ENCODE peak calls at places on chromosomes 1 and 21, in six cellular contexts. L is astrocyte of the cerebellum, A is tibial nerve, E is suprapubic skin, X is fibroblast of mammary gland, F is activated B cell treated with CpG ODN at 0.5 μM for 24 hours. V is an unnamed sample.
A peak's percentile ranks its signal among the peaks of the same experiment; 100 is the strongest.

GRCh38 chr1:21573971-21574458 is 64.8 kb downstream of the ALPL start:
- DNase-seq in F (no peak), A (no peak), L (peak; percentile 92), E (no peak), X (peak; percentile 83), V (no peak)

GRCh38 chr1:235290740-235291502 is 37.1 kb downstream of the ARID4B start:
- DNase-seq in X (no peak), A (no peak), F (no peak), E (no peak), L (no peak), V (no peak)

GRCh38 chr21:36377391-36377842 is 7.8 kb upstream of the CHAF1B start:
- DNase-seq in A (no peak), F (no peak), E (no peak), L (no peak), X (no peak), V (no peak)

GRCh38 chr1:81706650-81707435 is 93.9 kb upstream of the ADGRL2 start:
- DNase-seq in A (no peak), E (no peak), X (peak; percentile 85), L (no peak), F (no peak), V (no peak)

GRCh38 chr1:228487336-228488106 is at the start of gene RNF187:
- DNase-seq in F (peak; percentile 98), E (peak; percentile 91), X (no peak), L (no peak), A (peak; percentile 84), V (peak; percentile 96)

GRCh38 chr1:233372218-233373125 is 44.9 kb downstream of the MAP3K21 start:
- DNase-seq in E (no peak), F (no peak), A (no peak), L (peak; percentile 81), X (no peak), V (no peak)

GRCh38 chr1:212555426-212555825 is 53.1 kb upstream of the ATF3 start:
- DNase-seq in X (no peak), E (no peak), F (no peak), A (no peak), L (no peak), V (no peak)

GRCh38 chr1:37307907-37308570 is 166.3 kb upstream of the ZC3H12A start:
- DNase-seq in L (no peak), E (no peak), A (no peak), F (no peak), X (no peak), V (no peak)

GRCh38 chr1:6459850-6460265 is 6.1 kb downstream of the TNFRSF25 start:
- DNase-seq in X (no peak), A (no peak), E (no peak), F (no peak), L (no peak), V (no peak)

GRCh38 chr1:29839726-29840125 is 603.4 kb downstream of the PTPRU start:
- DNase-seq in A (no peak), F (no peak), L (no peak), X (no peak), E (no peak), V (no peak)

GRCh38 chr1:200951016-200951415 is 56.3 kb downstream of the INAVA start:
- DNase-seq in E (no peak), F (no peak), X (peak; percentile 10), L (no peak), A (no peak), V (no peak)

GRCh38 chr1:61054636-61055035 is 27.7 kb upstream of the NFIA start:
- DNase-seq in F (no peak), A (no peak), L (no peak), E (no peak), X (no peak), V (no peak)

GRCh38 chr1:65020774-65021173 is 54.4 kb upstream of the JAK1 start:
- DNase-seq in L (no peak), A (no peak), F (no peak), X (peak; percentile 31), E (no peak), V (no peak)

GRCh38 chr1:48619529-48619928 is 147.5 kb upstream of the SPATA6 start:
- DNase-seq in E (no peak), A (no peak), X (peak; percentile 8), L (no peak), F (no peak), V (no peak)

GRCh38 chr1:181083842-181084605 is 4.5 kb upstream of the IER5 start:
- DNase-seq in E (no peak), X (peak; percentile 68), L (no peak), F (peak; percentile 36), A (no peak), V (peak; percentile 49)

GRCh38 chr1:102879439-102879993 is 228.8 kb downstream of the COL11A1 start:
- DNase-seq in E (no peak), A (no peak), F (no peak), X (peak; percentile 80), L (no peak), V (no peak)

GRCh38 chr21:17900990-17901385 is 81.8 kb upstream of the C21orf91 start:
- DNase-seq in F (no peak), A (no peak), E (no peak), X (no peak), L (no peak), V (no peak)

GRCh38 chr1:155942578-155943141 is 1.2 kb downstream of the RXFP4 start:
- DNase-seq in F (no peak), X (no peak), E (peak; percentile 52), L (no peak), A (no peak), V (no peak)

GRCh38 chr1:228732426-228732825 is 2.9 kb upstream of the RHOU start:
- DNase-seq in L (no peak), A (no peak), E (no peak), F (no peak), X (no peak), V (no peak)

GRCh38 chr1:49136738-49137251 is 360.1 kb upstream of the BEND5 start:
- DNase-seq in E (no peak), X (no peak), F (no peak), A (no peak), L (no peak), V (no peak)

GRCh38 chr1:79959635-79960034 is 953.1 kb upstream of the ADGRL4 start:
- DNase-seq in X (no peak), A (no peak), E (no peak), L (no peak), F (no peak), V (no peak)

GRCh38 chr1:3068400-3069361 is at the start of gene PRDM16:
- DNase-seq in A (no peak), L (peak; percentile 15), E (peak; percentile 54), X (peak; percentile 12), F (no peak), V (no peak)

GRCh38 chr21:46082638-46083270 is 15.2 kb upstream of the COL6A2 start:
- DNase-seq in X (no peak), L (no peak), A (no peak), F (no peak), E (no peak), V (no peak)

GRCh38 chr21:37642493-37642892 is 273.8 kb downstream of the KCNJ6 start:
- DNase-seq in X (no peak), F (no peak), A (no peak), E (no peak), L (no peak), V (no peak)

GRCh38 chr1:26281091-26281958 is 1.4 kb downstream of the SH3BGRL3 start:
- DNase-seq in A (no peak), L (no peak), F (no peak), X (no peak), E (peak; percentile 62), V (no peak)

GRCh38 chr1:15468145-15468544 is 7.8 kb upstream of the CELA2B start:
- DNase-seq in E (no peak), L (no peak), F (no peak), X (no peak), A (no peak), V (no peak)

GRCh38 chr1:17304155-17304826 is 3.7 kb upstream of the PADI4 start:
- DNase-seq in E (no peak), L (no peak), X (no peak), A (no peak), F (no peak), V (no peak)

GRCh38 chr1:23593556-23594148 is 34.4 kb upstream of the ID3 start:
- DNase-seq in L (no peak), E (peak; percentile 75), F (peak; percentile 39), A (no peak), X (no peak), V (no peak)

GRCh38 chr1:91244737-91245136 is 159.9 kb downstream of the HFM1 start:
- DNase-seq in E (no peak), X (no peak), A (no peak), F (no peak), L (no peak), V (no peak)

GRCh38 chr1:59418361-59418760 is 121.5 kb downstream of the FGGY start:
- DNase-seq in F (no peak), E (no peak), X (no peak), A (no peak), L (no peak), V (no peak)

GRCh38 chr1:86687595-86687994 is 16.8 kb upstream of the SH3GLB1 start:
- DNase-seq in X (peak; percentile 31), L (no peak), A (no peak), E (no peak), F (no peak), V (no peak)
- TF ChIP-seq CTCF in X (no peak), L (no peak), A (no peak), E (no peak), F (no peak), V (peak; percentile 28)

GRCh38 chr1:63728611-63729226 is 45.1 kb upstream of the ROR1 start:
- DNase-seq in F (no peak), A (no peak), E (no peak), X (no peak), L (no peak), V (no peak)
- TF ChIP-seq CTCF in F (no peak), A (no peak), E (no peak), X (no peak), L (no peak), V (no peak)

DNA sequence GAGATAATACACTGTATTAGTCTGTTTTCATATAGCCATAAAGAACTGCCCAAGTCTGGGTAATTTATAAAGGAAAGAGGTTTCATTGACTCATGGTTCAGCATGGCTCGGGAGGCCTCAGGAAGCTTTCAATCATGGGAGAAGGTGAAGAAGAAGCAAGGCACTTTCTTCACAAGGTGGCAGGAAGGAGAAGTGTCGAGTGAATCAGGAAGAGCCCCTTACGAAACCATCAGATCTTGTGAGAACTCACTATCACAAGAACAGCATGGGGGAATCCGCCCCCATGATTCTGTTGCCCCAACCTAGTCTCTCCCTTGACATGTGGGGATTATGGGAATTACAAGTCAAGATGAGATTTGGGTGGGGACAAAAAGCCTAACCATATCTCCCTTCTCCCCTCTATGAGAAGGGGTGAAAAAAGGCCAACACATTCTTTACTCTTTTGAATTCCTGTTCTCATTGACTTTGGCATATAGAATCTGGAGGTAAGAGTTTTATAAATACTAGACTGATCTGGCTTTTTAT is 11.2 kb upstream of the IVNS1ABP start:
- DNase-seq in A (no peak), X (no peak), L (no peak), E (no peak), F (no peak), V (no peak)
- TF ChIP-seq CTCF in A (no peak), X (no peak), L (no peak), E (no peak), F (no peak), V (no peak)

DNA sequence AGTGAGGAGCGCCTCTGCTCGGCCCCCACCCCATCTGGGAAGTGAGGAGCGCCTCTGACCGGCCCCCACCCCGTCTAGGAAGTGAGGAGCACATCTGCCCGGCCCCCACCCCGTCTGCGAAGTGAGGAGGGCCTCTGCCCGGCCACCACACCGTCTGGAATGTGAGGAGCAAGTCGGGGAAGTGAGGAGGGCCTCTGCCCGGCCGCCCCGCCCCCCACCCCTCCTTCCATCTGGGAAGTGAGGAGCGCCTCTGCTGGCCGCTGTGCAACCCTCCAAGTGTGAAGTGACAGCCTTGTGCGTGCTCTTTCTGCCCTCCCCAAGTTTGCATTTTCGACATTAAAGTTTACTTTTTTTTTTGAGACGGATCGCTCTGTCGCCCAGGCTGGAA is 5.1 kb upstream of the ZZZ3 start:
- DNase-seq in A (no peak), E (no peak), L (no peak), F (no peak), X (peak; percentile 15), V (no peak)
- TF ChIP-seq CTCF in A (no peak), E (peak; percentile 21), L (peak; percentile 32), F (no peak), X (peak; percentile 26), V (no peak)